ENCODE peak calls at places on chromosomes 12 and 14, in six cellular contexts. L is SK-N-SH, J is HepG2, T is GM12878, V is H1, C is HL-60. O is an unnamed sample.

GRCh38 chr14:105315211-105315721 is 718 bp downstream of the PACS2 start:
- DNase-seq in L (peak; percentile 68), J (peak; percentile 41), T (no peak), V (no peak), C (no peak), O (no peak)

GRCh38 chr12:26807292-26807691 is 25.7 kb downstream of the ITPR2 start:
- DNase-seq in L (no peak), J (no peak), T (no peak), V (no peak), C (no peak), O (no peak)

GRCh38 chr14:37114039-37114438 is 58.4 kb downstream of the SLC25A21 start:
- DNase-seq in L (no peak), J (no peak), T (no peak), V (no peak), C (no peak), O (no peak)

GRCh38 chr12:98499668-98500456 is 15.5 kb upstream of the TMPO start:
- DNase-seq in L (no peak), J (no peak), T (no peak), V (no peak), C (no peak), O (no peak)

GRCh38 chr12:110217996-110218674 is 62.9 kb upstream of the ATP2A2 start:
- DNase-seq in L (no peak), J (no peak), T (no peak), V (no peak), C (no peak), O (no peak)

GRCh38 chr14:67441672-67442071 is 29.7 kb upstream of the PLEK2 start:
- DNase-seq in L (no peak), J (no peak), T (no peak), V (no peak), C (no peak), O (no peak)

GRCh38 chr14:33986804-33987203 is 35.9 kb upstream of the EGLN3 start:
- DNase-seq in L (no peak), J (no peak), T (no peak), V (no peak), C (no peak), O (no peak)

GRCh38 chr12:14961466-14962155 is at the start of gene ARHGDIB:
- DNase-seq in L (no peak), J (no peak), T (peak; percentile 87), V (no peak), C (peak; percentile 94), O (peak; percentile 59)

GRCh38 chr12:93443576-93443975 is 1.8 kb upstream of the UBE2N start:
- DNase-seq in L (no peak), J (no peak), T (no peak), V (no peak), C (no peak), O (no peak)

GRCh38 chr12:85182699-85183098 is 97.3 kb upstream of the ALX1 start:
- DNase-seq in L (no peak), J (no peak), T (no peak), V (no peak), C (no peak), O (no peak)

GRCh38 chr14:91716999-91717398 is 14.9 kb downstream of the CATSPERB start:
- DNase-seq in L (no peak), J (no peak), T (no peak), V (no peak), C (no peak), O (no peak)

GRCh38 chr12:75528272-75528671 is 16.9 kb upstream of the KRR1 start:
- DNase-seq in L (no peak), J (no peak), T (no peak), V (no peak), C (no peak), O (no peak)

GRCh38 chr12:122142857-122143256 is 31.2 kb downstream of the IL31 start:
- DNase-seq in L (no peak), J (no peak), T (no peak), V (no peak), C (no peak), O (no peak)

GRCh38 chr14:69666698-69667211 is 55.4 kb downstream of the SUSD6 start:
- DNase-seq in L (no peak), J (no peak), T (no peak), V (no peak), C (no peak), O (peak; percentile 29)

GRCh38 chr12:74890237-74890599 is 319.4 kb downstream of the KCNC2 start:
- DNase-seq in L (no peak), J (peak; percentile 15), T (no peak), V (no peak), C (no peak), O (no peak)

GRCh38 chr12:108457006-108457733 is 57.9 kb upstream of the FICD start:
- DNase-seq in L (peak; percentile 68), J (peak; percentile 69), T (peak; percentile 34), V (no peak), C (peak; percentile 47), O (peak; percentile 71)

GRCh38 chr12:96350982-96351381 is 49.3 kb downstream of the CDK17 start:
- DNase-seq in L (no peak), J (no peak), T (no peak), V (no peak), C (peak; percentile 76), O (no peak)

GRCh38 chr12:82593901-82594396 is 92.8 kb upstream of the TMTC2 start:
- DNase-seq in L (no peak), J (no peak), T (peak; percentile 49), V (no peak), C (no peak), O (no peak)

GRCh38 chr14:69916396-69916795 is 37.2 kb downstream of the SMOC1 start:
- DNase-seq in L (no peak), J (no peak), T (no peak), V (no peak), C (no peak), O (no peak)

GRCh38 chr12:92362785-92363184 is 217.1 kb upstream of the BTG1 start:
- DNase-seq in L (no peak), J (no peak), T (peak; percentile 86), V (no peak), C (no peak), O (no peak)

GRCh38 chr12:46368684-46369083 is 3.9 kb downstream of the SLC38A2 start:
- DNase-seq in L (no peak), J (no peak), T (no peak), V (no peak), C (no peak), O (no peak)

GRCh38 chr14:39912192-39913100 is 480.2 kb upstream of the FBXO33 start:
- DNase-seq in L (no peak), J (no peak), T (peak; percentile 16), V (no peak), C (no peak), O (no peak)

GRCh38 chr12:62724285-62724684 is 210.7 kb downstream of the PPM1H start:
- DNase-seq in L (no peak), J (no peak), T (no peak), V (no peak), C (no peak), O (no peak)

GRCh38 chr12:34395056-34396005 is 373.0 kb downstream of the ALG10 start:
- DNase-seq in L (peak; percentile 7), J (no peak), T (no peak), V (no peak), C (no peak), O (peak; percentile 3)

GRCh38 chr14:29235991-29236390 is 469.4 kb downstream of the FOXG1 start:
- DNase-seq in L (no peak), J (no peak), T (no peak), V (no peak), C (no peak), O (no peak)

GRCh38 chr12:113055594-113056380 is 743 bp upstream of the DTX1 start:
- DNase-seq in L (no peak), J (no peak), T (no peak), V (no peak), C (no peak), O (no peak)

GRCh38 chr14:94974893-94975292 is 182.4 kb downstream of the DICER1 start:
- DNase-seq in L (no peak), J (no peak), T (no peak), V (no peak), C (no peak), O (no peak)

GRCh38 chr14:88919502-88919901 is 95.1 kb downstream of the TTC8 start:
- DNase-seq in L (no peak), J (no peak), T (no peak), V (no peak), C (no peak), O (no peak)
- TF ChIP-seq GABPA in L (no peak), J (no peak), T (no peak), V (no peak), C (no peak), O (no peak)

DNA sequence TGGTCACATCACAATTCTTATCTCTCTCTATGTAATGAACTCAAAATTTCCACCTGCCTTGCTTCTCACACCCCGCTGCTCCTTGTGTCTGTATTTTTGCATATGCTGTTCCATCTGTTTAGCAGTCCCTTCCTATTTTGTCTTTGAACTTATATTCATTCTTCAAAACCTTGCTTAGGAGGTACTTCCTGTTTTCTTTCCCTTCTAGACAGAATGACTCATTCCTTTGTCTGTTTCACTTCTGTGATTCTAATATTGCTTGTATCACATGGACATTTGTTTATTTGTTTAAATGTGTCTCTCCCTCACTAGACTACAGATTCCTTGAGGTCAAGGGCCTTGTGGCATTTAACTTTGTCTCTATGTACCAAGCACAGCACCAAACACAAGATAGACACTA is 424.2 kb downstream of the ETNK1 start:
- DNase-seq in L (no peak), J (no peak), T (no peak), V (no peak), C (no peak), O (no peak)
- TF ChIP-seq GABPA in L (no peak), J (no peak), T (no peak), V (no peak), C (no peak), O (no peak)

DNA sequence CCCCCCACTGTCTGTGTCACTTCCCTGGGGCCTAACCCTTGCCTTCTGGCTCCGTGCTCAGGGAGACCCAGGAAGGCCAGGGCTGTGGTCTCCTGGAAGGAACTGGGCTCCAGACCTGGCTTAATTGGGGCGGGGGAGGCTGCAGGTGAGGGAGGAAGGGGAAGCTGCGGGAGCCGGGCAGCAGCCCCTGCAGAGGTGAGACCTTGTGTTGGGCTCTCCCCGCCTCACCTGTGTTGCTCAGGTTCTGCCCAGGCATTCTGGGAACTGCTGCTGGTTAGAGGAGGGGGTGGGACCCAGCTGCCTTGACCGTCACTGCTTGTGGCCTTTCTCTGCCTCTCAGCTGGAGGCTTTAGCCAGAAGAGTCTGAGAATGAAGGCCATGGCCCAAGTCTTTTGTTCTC is 247.5 kb downstream of the CHST11 start:
- DNase-seq in L (no peak), J (no peak), T (no peak), V (no peak), C (no peak), O (no peak)
- TF ChIP-seq GABPA in L (no peak), J (no peak), T (no peak), V (no peak), C (no peak), O (no peak)

DNA sequence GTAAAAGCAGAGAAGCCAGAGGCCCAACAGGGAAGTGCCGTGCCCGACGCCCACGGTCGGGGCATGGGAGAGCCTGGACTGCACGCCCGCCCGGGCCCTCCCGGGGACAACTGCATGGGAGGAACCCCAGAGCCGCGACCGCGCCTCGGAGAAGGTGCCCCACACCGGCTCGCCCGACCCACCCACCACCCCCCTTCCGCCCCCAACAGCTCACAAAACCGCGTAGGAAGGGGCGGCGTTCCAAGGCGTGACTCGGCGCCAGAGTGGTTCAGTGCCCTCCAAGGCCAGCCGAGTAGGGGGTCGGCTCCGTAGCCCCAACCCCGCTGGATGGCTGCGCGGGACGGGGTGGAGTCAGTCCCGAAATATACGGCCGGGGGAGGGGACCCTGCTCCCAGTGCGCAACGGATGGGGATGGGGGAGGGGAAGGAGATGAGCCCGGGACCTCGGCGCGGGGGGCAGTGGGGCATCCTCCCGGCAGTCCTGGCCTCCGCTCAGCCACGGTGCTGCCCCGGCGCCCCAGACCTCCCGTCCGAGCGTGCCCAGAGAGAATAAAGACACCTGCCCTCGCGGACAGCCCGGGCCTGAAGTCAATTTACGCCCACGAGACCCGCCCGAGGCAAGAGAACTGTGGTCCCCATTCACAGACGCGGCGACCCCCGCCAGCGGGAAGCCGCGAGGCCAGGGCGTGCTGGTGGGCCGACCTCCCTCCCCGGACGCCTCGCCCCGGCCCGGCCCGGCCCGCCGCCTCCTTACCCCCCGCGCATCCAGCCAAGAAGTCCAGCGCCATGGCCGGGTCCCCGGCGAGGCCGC is 593 bp downstream of the SLC25A29 start:
- DNase-seq in L (peak; percentile 72), J (no peak), T (no peak), V (no peak), C (peak; percentile 41), O (peak; percentile 25)
- TF ChIP-seq GABPA in L (no peak), J (no peak), T (no peak), V (no peak), C (no peak), O (no peak)

O was measured in K562.